ENCODE peak calls at places on chromosomes 13 and 19, in ten cellular contexts. D, V, J, N, M, Z, W, R, Y and C are unnamed samples.

GRCh38 chr13:78100481-78100880 is 181.8 kb upstream of the EDNRB start:
- DNase-seq in M (peak; percentile 19), Y (no peak), V (no peak), N (no peak), J (no peak), D (no peak), R (no peak), Z (no peak), W (peak; percentile 64), C (no peak)

GRCh38 chr13:89454736-89455135 is 1783.6 kb downstream of the SLITRK5 start:
- DNase-seq in D (no peak), V (no peak), Z (no peak), Y (no peak), M (no peak), W (no peak), R (no peak), N (no peak), J (no peak), C (no peak)

GRCh38 chr13:101178394-101178793 is 237.9 kb downstream of the NALCN start:
- DNase-seq in D (no peak), V (no peak), J (no peak), W (no peak), R (peak; percentile 35), Z (no peak), Y (no peak), N (no peak), M (no peak), C (no peak)

GRCh38 chr19:18476507-18477041 is 38.6 kb upstream of the ISYNA1 start:
- DNase-seq in Z (no peak), D (no peak), Y (no peak), M (no peak), W (no peak), J (no peak), N (no peak), R (no peak), V (no peak), C (no peak)

GRCh38 chr13:106230450-106230849 is 305.0 kb downstream of the EFNB2 start:
- DNase-seq in M (peak; percentile 62), R (peak; percentile 83), N (peak; percentile 4), V (no peak), J (no peak), Z (peak; percentile 3), W (peak; percentile 76), Y (no peak), D (peak; percentile 74), C (peak; percentile 42)

GRCh38 chr19:23273022-23273593 is 22.9 kb upstream of the ZNF724 start:
- DNase-seq in D (no peak), W (no peak), N (peak; percentile 7), J (peak; percentile 36), R (no peak), V (no peak), M (peak; percentile 22), Z (no peak), Y (no peak), C (no peak)

GRCh38 chr19:58514564-58515020 is 2.8 kb upstream of the SLC27A5 start:
- DNase-seq in W (no peak), M (no peak), J (no peak), D (no peak), Z (no peak), R (no peak), N (no peak), Y (no peak), V (no peak), C (no peak)

GRCh38 chr13:21338651-21339278 is 120.3 kb downstream of the ZDHHC20 start:
- DNase-seq in Z (no peak), M (no peak), V (no peak), W (no peak), D (no peak), Y (no peak), J (no peak), N (no peak), R (no peak), C (no peak)

GRCh38 chr13:46106839-46107371 is 2.1 kb upstream of the CPB2 start:
- DNase-seq in V (no peak), R (no peak), D (no peak), J (no peak), W (no peak), M (no peak), N (no peak), Y (no peak), Z (no peak), C (no peak)

GRCh38 chr13:73625562-73626339 is 508.5 kb downstream of the KLF12 start:
- DNase-seq in M (no peak), Z (no peak), W (no peak), D (no peak), J (no peak), Y (no peak), V (no peak), N (no peak), R (no peak), C (no peak)

GRCh38 chr19:31350693-31351211 is 1.5 kb upstream of the TSHZ3 start:
- DNase-seq in R (peak; percentile 56), V (no peak), M (peak; percentile 48), J (peak; percentile 81), D (no peak), Z (peak; percentile 24), W (peak; percentile 35), Y (no peak), N (peak; percentile 49), C (peak; percentile 64)

GRCh38 chr19:45150731-45151725 is 9.8 kb downstream of the NKPD1 start:
- DNase-seq in N (no peak), J (no peak), D (peak; percentile 63), R (no peak), V (no peak), W (no peak), Z (no peak), Y (no peak), M (no peak), C (no peak)

GRCh38 chr13:27201661-27202060 is 30.1 kb upstream of the USP12 start:
- DNase-seq in N (no peak), Z (no peak), Y (no peak), D (no peak), J (no peak), W (peak; percentile 31), M (no peak), V (no peak), R (peak; percentile 16), C (peak; percentile 20)

GRCh38 chr13:40458283-40459031 is 208.0 kb downstream of the FOXO1 start:
- DNase-seq in Y (no peak), N (no peak), J (no peak), W (no peak), V (no peak), Z (no peak), R (no peak), M (no peak), D (no peak), C (no peak)

GRCh38 chr19:13055213-13056051 is 47.2 kb downstream of the LYL1 start:
- DNase-seq in W (peak; percentile 86), Z (no peak), J (no peak), M (peak; percentile 90), Y (no peak), V (peak; percentile 87), D (no peak), R (peak; percentile 89), N (peak; percentile 96), C (peak; percentile 94)
- H3K4me3 ChIP-seq in W (peak overlapping the region; percentile 16), Z (no peak overlapping the region), J (no peak overlapping the region), M (peak overlapping the region; percentile 15), Y (no peak overlapping the region), V (peak overlapping the region; percentile 19), D (no peak overlapping the region), R (no peak overlapping the region), N (peak overlapping the region; percentile 49), C (peak overlapping the region; percentile 35)

GRCh38 chr13:44281252-44282000 is 92.2 kb upstream of the SERP2 start:
- DNase-seq in N (no peak), R (no peak), D (no peak), V (no peak), Y (no peak), Z (no peak), W (no peak), J (no peak), M (no peak), C (no peak)
- H3K4me3 ChIP-seq in N (no peak overlapping the region), R (no peak overlapping the region), D (no peak overlapping the region), V (no peak overlapping the region), Y (no peak overlapping the region), Z (no peak overlapping the region), W (no peak overlapping the region), J (no peak overlapping the region), M (no peak overlapping the region), C (no peak overlapping the region)

GRCh38 chr19:15448778-15449619 is 757 bp downstream of the WIZ start:
- DNase-seq in M (no peak), Z (peak; percentile 52), Y (no peak), D (no peak), N (peak; percentile 21), V (no peak), J (peak; percentile 39), R (no peak), W (no peak), C (peak; percentile 41)
- H3K4me3 ChIP-seq in M (peak overlapping the region; percentile 79), Z (peak overlapping the region; percentile 86), Y (peak overlapping the region; percentile 43), D (peak overlapping the region; percentile 76), N (peak overlapping the region; percentile 73), V (peak overlapping the region; percentile 58), J (peak overlapping the region; percentile 87), R (peak overlapping the region; percentile 60), W (peak overlapping the region; percentile 48), C (peak overlapping the region; percentile 71)

DNA sequence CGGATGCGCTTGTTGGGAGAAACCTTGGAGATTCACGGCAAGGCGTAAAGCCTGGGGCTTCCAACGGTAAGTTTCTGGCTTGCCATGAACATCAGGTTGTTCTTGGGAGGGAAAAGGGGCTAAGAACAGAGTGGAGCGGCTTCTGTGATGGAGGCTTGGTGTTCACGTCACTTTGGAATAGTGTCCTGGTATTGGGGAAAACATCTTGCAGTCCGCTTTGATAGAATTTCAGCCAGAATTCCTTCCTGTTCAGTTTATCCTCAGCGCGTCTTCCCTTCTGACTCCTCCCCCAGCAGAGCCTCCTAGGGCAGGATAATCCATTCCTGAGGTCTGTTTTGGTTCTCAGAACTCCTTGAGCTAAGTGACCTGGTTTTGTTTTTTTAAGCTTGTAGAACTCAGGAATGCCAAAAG is 2.0 kb downstream of the KCTD15 start:
- DNase-seq in V (no peak), Z (no peak), Y (no peak), D (no peak), J (peak; percentile 35), M (peak; percentile 29), W (no peak), R (peak; percentile 27), N (no peak), C (peak; percentile 70)
- H3K4me3 ChIP-seq in V (no peak overlapping the region), Z (no peak overlapping the region), Y (peak overlapping the region; percentile 59), D (no peak overlapping the region), J (peak overlapping the region; percentile 78), M (peak overlapping the region; percentile 45), W (no peak overlapping the region), R (no peak overlapping the region), N (peak overlapping the region; percentile 31), C (peak overlapping the region; percentile 47)